ENCODE peak calls at places on chromosomes 1 and 21, in five cellular contexts. One of them, this sample, is unnamed.

GRCh38 chr1:201436461-201436860 is 14.9 kb upstream of the TNNI1 start:
- DNase-seq in dorsolateral prefrontal cortex: no peak
- DNase-seq in C1 segment of cervical spinal cord: no peak
- DNase-seq in anterior cingulate cortex: no peak
- DNase-seq in prostate gland: no peak
- DNase-seq in this sample: no peak

GRCh38 chr1:16189003-16189402 is 23.4 kb downstream of the ARHGEF19 start:
- DNase-seq in dorsolateral prefrontal cortex: no peak
- DNase-seq in C1 segment of cervical spinal cord: no peak
- DNase-seq in anterior cingulate cortex: no peak
- DNase-seq in prostate gland: no peak
- DNase-seq in this sample: no peak

GRCh38 chr1:9145021-9145668 is 16.2 kb upstream of the GPR157 start:
- DNase-seq in dorsolateral prefrontal cortex: no peak
- DNase-seq in C1 segment of cervical spinal cord: no peak
- DNase-seq in anterior cingulate cortex: no peak
- DNase-seq in prostate gland: no peak
- DNase-seq in this sample: no peak

GRCh38 chr1:29124366-29125236 is 898 bp upstream of the TMEM200B start:
- DNase-seq in dorsolateral prefrontal cortex: no peak
- DNase-seq in C1 segment of cervical spinal cord: no peak
- DNase-seq in anterior cingulate cortex: no peak
- DNase-seq in prostate gland: no peak
- DNase-seq in this sample: no peak

GRCh38 chr1:67597336-67597735 is 87.7 kb upstream of the GADD45A start:
- DNase-seq in dorsolateral prefrontal cortex: no peak
- DNase-seq in C1 segment of cervical spinal cord: no peak
- DNase-seq in anterior cingulate cortex: no peak
- DNase-seq in prostate gland: no peak
- DNase-seq in this sample: no peak

GRCh38 chr1:94160811-94161210 is 39.9 kb upstream of the ABCA4 start:
- DNase-seq in dorsolateral prefrontal cortex: no peak
- DNase-seq in C1 segment of cervical spinal cord: no peak
- DNase-seq in anterior cingulate cortex: no peak
- DNase-seq in prostate gland: no peak
- DNase-seq in this sample: no peak

GRCh38 chr1:1014896-1015681 is 1.8 kb downstream of the ISG15 start:
- DNase-seq in dorsolateral prefrontal cortex: no peak
- DNase-seq in C1 segment of cervical spinal cord: no peak
- DNase-seq in anterior cingulate cortex: no peak
- DNase-seq in prostate gland: no peak
- DNase-seq in this sample: no peak

GRCh38 chr1:82792151-82792550 is 991.4 kb downstream of the ADGRL2 start:
- DNase-seq in dorsolateral prefrontal cortex: no peak
- DNase-seq in C1 segment of cervical spinal cord: no peak
- DNase-seq in anterior cingulate cortex: no peak
- DNase-seq in prostate gland: no peak
- DNase-seq in this sample: no peak

GRCh38 chr1:168991667-168992475 is 114.6 kb upstream of the ATP1B1 start:
- DNase-seq in dorsolateral prefrontal cortex: no peak
- DNase-seq in C1 segment of cervical spinal cord: no peak
- DNase-seq in anterior cingulate cortex: no peak
- DNase-seq in prostate gland: no peak
- DNase-seq in this sample: no peak

GRCh38 chr1:24417681-24418080 is 2.1 kb downstream of the NIPAL3 start:
- DNase-seq in dorsolateral prefrontal cortex: no peak
- DNase-seq in C1 segment of cervical spinal cord: no peak
- DNase-seq in anterior cingulate cortex: no peak
- DNase-seq in prostate gland: no peak
- DNase-seq in this sample: no peak

GRCh38 chr1:119797137-119797536 is 14.1 kb downstream of the REG4 start:
- DNase-seq in dorsolateral prefrontal cortex: no peak
- DNase-seq in C1 segment of cervical spinal cord: no peak
- DNase-seq in anterior cingulate cortex: no peak
- DNase-seq in prostate gland: no peak
- DNase-seq in this sample: no peak

GRCh38 chr1:192311281-192311680 is 5.5 kb upstream of the RGS21 start:
- DNase-seq in dorsolateral prefrontal cortex: no peak
- DNase-seq in C1 segment of cervical spinal cord: no peak
- DNase-seq in anterior cingulate cortex: no peak
- DNase-seq in prostate gland: no peak
- DNase-seq in this sample: no peak

GRCh38 chr21:44299085-44299457 is 782 bp upstream of the PFKL start:
- DNase-seq in dorsolateral prefrontal cortex: no peak
- DNase-seq in C1 segment of cervical spinal cord: no peak
- DNase-seq in anterior cingulate cortex: no peak
- DNase-seq in prostate gland: no peak
- DNase-seq in this sample: no peak

GRCh38 chr21:23986214-23986613 is 1621.1 kb downstream of the MRPL39 start:
- DNase-seq in dorsolateral prefrontal cortex: no peak
- DNase-seq in C1 segment of cervical spinal cord: no peak
- DNase-seq in anterior cingulate cortex: no peak
- DNase-seq in prostate gland: no peak
- DNase-seq in this sample: no peak

GRCh38 chr1:224534731-224535130 is 81.4 kb upstream of the CNIH3 start:
- DNase-seq in dorsolateral prefrontal cortex: no peak
- DNase-seq in C1 segment of cervical spinal cord: no peak
- DNase-seq in anterior cingulate cortex: no peak
- DNase-seq in prostate gland: no peak
- DNase-seq in this sample: no peak

GRCh38 chr1:212118167-212118871 is 82.8 kb downstream of the DTL start:
- DNase-seq in dorsolateral prefrontal cortex: no peak
- DNase-seq in C1 segment of cervical spinal cord: no peak
- DNase-seq in anterior cingulate cortex: no peak
- DNase-seq in prostate gland: no peak
- DNase-seq in this sample: no peak

GRCh38 chr1:46535063-46535462 is 16.4 kb downstream of the KNCN start:
- DNase-seq in dorsolateral prefrontal cortex: no peak
- DNase-seq in C1 segment of cervical spinal cord: no peak
- DNase-seq in anterior cingulate cortex: no peak
- DNase-seq in prostate gland: no peak
- DNase-seq in this sample: no peak

GRCh38 chr1:113340038-113340437 is 50.3 kb upstream of the MAGI3 start:
- DNase-seq in dorsolateral prefrontal cortex: no peak
- DNase-seq in C1 segment of cervical spinal cord: no peak
- DNase-seq in anterior cingulate cortex: no peak
- DNase-seq in prostate gland: no peak
- DNase-seq in this sample: no peak

GRCh38 chr1:161185282-161185682 is 8.0 kb upstream of the B4GALT3 start:
- DNase-seq in dorsolateral prefrontal cortex: peak
- DNase-seq in C1 segment of cervical spinal cord: peak
- DNase-seq in anterior cingulate cortex: no peak
- DNase-seq in prostate gland: no peak
- DNase-seq in this sample: no peak

GRCh38 chr21:45914321-45914845 is 67.2 kb upstream of the COL6A1 start:
- DNase-seq in dorsolateral prefrontal cortex: no peak
- DNase-seq in C1 segment of cervical spinal cord: no peak
- DNase-seq in anterior cingulate cortex: no peak
- DNase-seq in prostate gland: no peak
- DNase-seq in this sample: no peak

GRCh38 chr1:248805905-248806304 is 19.8 kb downstream of the SH3BP5L start:
- DNase-seq in dorsolateral prefrontal cortex: no peak
- DNase-seq in C1 segment of cervical spinal cord: no peak
- DNase-seq in anterior cingulate cortex: no peak
- DNase-seq in prostate gland: no peak
- DNase-seq in this sample: no peak

GRCh38 chr1:58895559-58896135 is 111.8 kb upstream of the JUN start:
- DNase-seq in dorsolateral prefrontal cortex: no peak
- DNase-seq in C1 segment of cervical spinal cord: no peak
- DNase-seq in anterior cingulate cortex: no peak
- DNase-seq in prostate gland: no peak
- DNase-seq in this sample: peak

GRCh38 chr1:168465942-168466702 is 77.7 kb downstream of the XCL2 start:
- DNase-seq in dorsolateral prefrontal cortex: no peak
- DNase-seq in C1 segment of cervical spinal cord: no peak
- DNase-seq in anterior cingulate cortex: no peak
- DNase-seq in prostate gland: peak
- DNase-seq in this sample: no peak

GRCh38 chr1:109910123-109910962 is at the start of gene CSF1:
- DNase-seq in dorsolateral prefrontal cortex: peak
- DNase-seq in C1 segment of cervical spinal cord: peak
- DNase-seq in anterior cingulate cortex: peak
- DNase-seq in prostate gland: peak
- DNase-seq in this sample: peak

GRCh38 chr1:152436593-152437338 is 22.7 kb upstream of the CRNN start:
- DNase-seq in dorsolateral prefrontal cortex: no peak
- DNase-seq in C1 segment of cervical spinal cord: no peak
- DNase-seq in anterior cingulate cortex: no peak
- DNase-seq in prostate gland: no peak
- DNase-seq in this sample: no peak

GRCh38 chr1:76713535-76713934 is 153.7 kb upstream of the ST6GALNAC5 start:
- DNase-seq in dorsolateral prefrontal cortex: no peak
- DNase-seq in C1 segment of cervical spinal cord: no peak
- DNase-seq in anterior cingulate cortex: no peak
- DNase-seq in prostate gland: no peak
- DNase-seq in this sample: no peak

GRCh38 chr1:223123238-223123976 is 19.6 kb downstream of the TLR5 start:
- DNase-seq in dorsolateral prefrontal cortex: peak
- DNase-seq in C1 segment of cervical spinal cord: peak
- DNase-seq in anterior cingulate cortex: peak
- DNase-seq in prostate gland: peak
- DNase-seq in this sample: no peak

GRCh38 chr1:27634166-27634981 is 611 bp downstream of the FGR start:
- DNase-seq in dorsolateral prefrontal cortex: no peak
- DNase-seq in C1 segment of cervical spinal cord: no peak
- DNase-seq in anterior cingulate cortex: no peak
- DNase-seq in prostate gland: no peak
- DNase-seq in this sample: no peak

GRCh38 chr21:31985398-31985797 is 112.6 kb downstream of the HUNK start:
- DNase-seq in dorsolateral prefrontal cortex: no peak
- DNase-seq in C1 segment of cervical spinal cord: no peak
- DNase-seq in anterior cingulate cortex: no peak
- DNase-seq in prostate gland: no peak
- DNase-seq in this sample: no peak

GRCh38 chr1:84780000-84780716 is 89.9 kb upstream of the SSX2IP start:
- DNase-seq in dorsolateral prefrontal cortex: no peak
- DNase-seq in C1 segment of cervical spinal cord: no peak
- DNase-seq in anterior cingulate cortex: no peak
- DNase-seq in prostate gland: peak
- DNase-seq in this sample: no peak

GRCh38 chr1:38829368-38829767 is 30.2 kb downstream of the RRAGC start:
- DNase-seq in dorsolateral prefrontal cortex: no peak
- DNase-seq in C1 segment of cervical spinal cord: no peak
- DNase-seq in anterior cingulate cortex: no peak
- DNase-seq in prostate gland: no peak
- DNase-seq in this sample: no peak

GRCh38 chr1:229191066-229191674 is 79.7 kb upstream of the RAB4A start:
- DNase-seq in dorsolateral prefrontal cortex: no peak
- DNase-seq in C1 segment of cervical spinal cord: no peak
- DNase-seq in anterior cingulate cortex: no peak
- DNase-seq in prostate gland: no peak
- DNase-seq in this sample: no peak

GRCh38 chr1:241837413-241837812 is 10.6 kb upstream of the EXO1 start:
- DNase-seq in dorsolateral prefrontal cortex: no peak
- DNase-seq in C1 segment of cervical spinal cord: no peak
- DNase-seq in anterior cingulate cortex: no peak
- DNase-seq in prostate gland: no peak
- DNase-seq in this sample: no peak

GRCh38 chr21:36347962-36348328 is 27.9 kb downstream of the MORC3 start:
- DNase-seq in dorsolateral prefrontal cortex: no peak
- DNase-seq in C1 segment of cervical spinal cord: no peak
- DNase-seq in anterior cingulate cortex: no peak
- DNase-seq in prostate gland: no peak
- DNase-seq in this sample: no peak

GRCh38 chr1:244448279-244449036 is 3.3 kb downstream of the ADSS2 start:
- DNase-seq in dorsolateral prefrontal cortex: no peak
- DNase-seq in C1 segment of cervical spinal cord: no peak
- DNase-seq in anterior cingulate cortex: no peak
- DNase-seq in prostate gland: no peak
- DNase-seq in this sample: no peak

GRCh38 chr1:235952950-235953615 is 86.4 kb upstream of the LYST start:
- DNase-seq in dorsolateral prefrontal cortex: no peak
- DNase-seq in C1 segment of cervical spinal cord: no peak
- DNase-seq in anterior cingulate cortex: no peak
- DNase-seq in prostate gland: no peak
- DNase-seq in this sample: no peak

GRCh38 chr1:31644560-31645273 is at the start of gene PEF1:
- DNase-seq in dorsolateral prefrontal cortex: peak
- DNase-seq in C1 segment of cervical spinal cord: peak
- DNase-seq in anterior cingulate cortex: peak
- DNase-seq in prostate gland: peak
- DNase-seq in this sample: peak

GRCh38 chr1:43934279-43934985 is 831 bp downstream of the ARTN start:
- DNase-seq in dorsolateral prefrontal cortex: peak
- DNase-seq in C1 segment of cervical spinal cord: no peak
- DNase-seq in anterior cingulate cortex: peak
- DNase-seq in prostate gland: no peak
- DNase-seq in this sample: peak

This sample was measured in head of caudate nucleus.